ENCODE peak calls at places on chromosomes 2 and 18, in nine cellular contexts. J is fibroblast of pulmonary artery; N is stomach; E is Peyer's patch; I is HepG2; P is effector memory CD4-positive, alpha-beta T cell; D is fibroblast of mammary gland; X is upper lobe of right lung; Y is foreskin fibroblast. B is an unnamed sample.

GRCh38 chr2:146826388-146826787 is 1018.4 kb upstream of the ACVR2A start:
- DNase-seq in E (no peak), J (no peak), Y (no peak), I (no peak), P (no peak), N (no peak), X (no peak), D (no peak), B (no peak)

GRCh38 chr2:220703279-220703678 is 868.8 kb downstream of the EPHA4 start:
- DNase-seq in D (no peak), I (no peak), J (no peak), E (no peak), P (no peak), N (no peak), X (no peak), Y (no peak), B (no peak)

GRCh38 chr2:55843096-55843991 is 80.2 kb downstream of the EFEMP1 start:
- DNase-seq in E (no peak), X (no peak), N (peak), P (no peak), Y (peak), J (peak), D (peak), I (peak), B (peak)

GRCh38 chr2:40352321-40353099 is 99.4 kb downstream of the SLC8A1 start:
- DNase-seq in D (peak), J (no peak), E (no peak), I (no peak), N (no peak), X (no peak), Y (no peak), P (no peak), B (no peak)

GRCh38 chr2:230360028-230360427 is 33.0 kb downstream of the SP140L start:
- DNase-seq in Y (no peak), J (no peak), P (no peak), N (no peak), I (no peak), E (no peak), D (no peak), X (no peak), B (no peak)

GRCh38 chr2:20164061-20164733 is 60.7 kb downstream of the SDC1 start:
- DNase-seq in P (no peak), E (no peak), D (no peak), Y (no peak), J (peak), N (no peak), I (no peak), X (peak), B (no peak)

GRCh38 chr2:202178342-202178958 is 59.9 kb downstream of the SUMO1 start:
- DNase-seq in D (peak), N (peak), X (no peak), J (peak), P (no peak), I (peak), Y (peak), E (peak), B (peak)

GRCh38 chr2:97734061-97734912 is 20.9 kb downstream of the ZAP70 start:
- DNase-seq in Y (no peak), E (peak), P (no peak), D (no peak), J (no peak), I (no peak), N (no peak), X (peak), B (no peak)

GRCh38 chr18:59453468-59453961 is 94.5 kb upstream of the LMAN1 start:
- DNase-seq in J (no peak), X (no peak), E (no peak), P (no peak), Y (no peak), I (peak), D (no peak), N (no peak), B (no peak)

GRCh38 chr2:101127319-101128056 is 23.7 kb downstream of the TBC1D8 start:
- DNase-seq in P (no peak), I (no peak), D (no peak), X (no peak), J (no peak), Y (no peak), E (no peak), N (no peak), B (no peak)

GRCh38 chr2:190440113-190440512 is 32.0 kb downstream of the MFSD6 start:
- DNase-seq in E (no peak), P (no peak), D (no peak), J (no peak), Y (no peak), N (no peak), I (no peak), X (no peak), B (no peak)

GRCh38 chr18:49645836-49646235 is 84.0 kb downstream of the LIPG start:
- DNase-seq in I (no peak), D (peak), J (peak), Y (peak), N (peak), X (no peak), E (peak), P (no peak), B (no peak)

GRCh38 chr2:45777996-45778719 is 126.7 kb downstream of the PRKCE start:
- DNase-seq in J (no peak), D (no peak), X (no peak), P (no peak), Y (no peak), N (no peak), I (no peak), E (no peak), B (no peak)

GRCh38 chr2:188292446-188293239 is 969 bp downstream of the GULP1 start:
- DNase-seq in N (peak), D (peak), P (no peak), J (peak), X (peak), E (peak), Y (peak), I (no peak), B (peak)

GRCh38 chr2:165528691-165529090 is 59.2 kb downstream of the CSRNP3 start:
- DNase-seq in D (no peak), I (no peak), N (no peak), E (no peak), Y (no peak), P (no peak), J (no peak), X (no peak), B (no peak)

GRCh38 chr2:164913640-164914346 is 41.5 kb downstream of the SLC38A11 start:
- DNase-seq in D (peak), J (peak), N (peak), X (no peak), E (no peak), I (peak), P (no peak), Y (no peak), B (no peak)

GRCh38 chr2:56709181-56709580 is 525.4 kb downstream of the CCDC85A start:
- DNase-seq in E (no peak), P (no peak), D (peak), I (no peak), Y (no peak), J (no peak), N (no peak), X (no peak), B (no peak)

GRCh38 chr2:226216578-226216977 is 583.0 kb downstream of the IRS1 start:
- DNase-seq in J (no peak), Y (no peak), D (no peak), I (no peak), N (no peak), P (no peak), E (no peak), X (no peak), B (no peak)

GRCh38 chr2:154370873-154371272 is 327.6 kb upstream of the KCNJ3 start:
- DNase-seq in I (no peak), Y (no peak), N (no peak), E (no peak), X (no peak), J (no peak), P (no peak), D (no peak), B (no peak)

GRCh38 chr2:109511168-109511567 is 102.6 kb downstream of the SEPTIN10 start:
- DNase-seq in X (no peak), Y (no peak), P (no peak), I (no peak), D (no peak), E (no peak), J (no peak), N (no peak), B (no peak)

GRCh38 chr2:132871829-132872228 is 201.8 kb upstream of the LYPD1 start:
- DNase-seq in N (no peak), Y (no peak), I (no peak), D (no peak), E (no peak), J (no peak), X (no peak), P (no peak), B (no peak)

GRCh38 chr18:35268811-35269210 is 21.2 kb downstream of the ZSCAN30 start:
- DNase-seq in X (no peak), D (no peak), I (no peak), N (no peak), J (no peak), E (no peak), Y (no peak), P (no peak), B (no peak)

GRCh38 chr2:61715501-61715900 is 138.4 kb downstream of the FAM161A start:
- DNase-seq in J (no peak), N (no peak), P (no peak), E (no peak), D (peak), X (no peak), I (no peak), Y (peak), B (no peak)

GRCh38 chr2:20580690-20581437 is 70.0 kb downstream of the HS1BP3 start:
- DNase-seq in P (no peak), J (no peak), X (peak), D (no peak), I (peak), Y (no peak), E (no peak), N (no peak), B (no peak)

GRCh38 chr2:60260646-60261296 is 292.7 kb downstream of the BCL11A start:
- DNase-seq in P (no peak), D (no peak), X (peak), Y (no peak), N (peak), J (no peak), E (no peak), I (no peak), B (no peak)

GRCh38 chr18:24064701-24065100 is 50.1 kb downstream of the TTC39C start:
- DNase-seq in D (no peak), J (no peak), P (no peak), N (no peak), E (no peak), X (no peak), Y (no peak), I (no peak), B (no peak)

GRCh38 chr2:234643407-234643806 is 146.5 kb upstream of the ARL4C start:
- DNase-seq in E (no peak), J (no peak), Y (no peak), D (no peak), N (no peak), I (no peak), X (no peak), P (no peak), B (no peak)

GRCh38 chr2:119671011-119671410 is 8.0 kb upstream of the TMEM177 start:
- DNase-seq in P (no peak), I (no peak), E (no peak), J (no peak), N (no peak), Y (no peak), X (no peak), D (no peak), B (no peak)

GRCh38 chr2:189273734-189274133 is 94.2 kb upstream of the COL5A2 start:
- DNase-seq in X (no peak), D (no peak), N (no peak), Y (no peak), J (no peak), I (no peak), P (no peak), E (no peak), B (no peak)

GRCh38 chr2:120958623-120959366 is 223.1 kb downstream of the GLI2 start:
- DNase-seq in E (no peak), P (no peak), D (no peak), Y (no peak), X (no peak), N (no peak), I (no peak), J (no peak), B (no peak)

GRCh38 chr2:28694364-28694763 is 57.3 kb upstream of the PPP1CB start:
- DNase-seq in N (no peak), I (no peak), E (no peak), D (no peak), P (no peak), X (no peak), J (no peak), Y (no peak), B (no peak)

GRCh38 chr2:31996571-31997150 is 14.1 kb downstream of the MEMO1 start:
- DNase-seq in X (no peak), E (no peak), D (peak), Y (no peak), P (no peak), N (no peak), I (no peak), J (no peak), B (no peak)

GRCh38 chr2:217743407-217743806 is 259.4 kb downstream of the TNS1 start:
- DNase-seq in X (no peak), J (no peak), E (no peak), I (no peak), N (no peak), P (no peak), D (no peak), Y (no peak), B (no peak)

GRCh38 chr18:21242141-21243040 is at the start of gene GREB1L:
- DNase-seq in P (no peak), D (peak), Y (peak), J (peak), X (peak), N (peak), I (peak), E (peak), B (no peak)
- H3K4me3 ChIP-seq in P (no peak), D (peak), Y (peak), J (peak), X (peak), N (peak), I (peak), E (peak), B (peak)

GRCh38 chr2:215736653-215737290 is 276.6 kb downstream of the MREG start:
- DNase-seq in E (no peak), J (peak), N (no peak), X (no peak), I (peak), P (no peak), D (peak), Y (peak), B (no peak)

GRCh38 chr2:215738360-215738759 is 275.0 kb downstream of the MREG start:
- DNase-seq in I (no peak), Y (no peak), N (no peak), D (no peak), X (no peak), E (no peak), P (no peak), J (no peak), B (no peak)

GRCh38 chr2:215744514-215744913 is 268.8 kb downstream of the MREG start:
- DNase-seq in D (no peak), J (no peak), N (no peak), E (no peak), Y (no peak), I (no peak), P (no peak), X (no peak), B (no peak)

GRCh38 chr2:215737496-215737895 is 275.9 kb downstream of the MREG start:
- DNase-seq in Y (no peak), I (no peak), E (no peak), N (no peak), P (no peak), J (no peak), D (no peak), X (no peak), B (no peak)

GRCh38 chr2:215740071-215740470 is 273.3 kb downstream of the MREG start:
- DNase-seq in D (no peak), E (no peak), I (no peak), N (no peak), J (no peak), Y (no peak), P (no peak), X (no peak), B (no peak)
- H3K4me3 ChIP-seq in D (no peak), E (no peak), I (no peak), N (no peak), J (no peak), Y (no peak), P (no peak), X (no peak), B (no peak)

GRCh38 chr2:64228923-64229322 is 84.7 kb upstream of the PELI1 start:
- DNase-seq in P (no peak), Y (no peak), D (no peak), E (no peak), N (no peak), J (no peak), I (no peak), X (no peak), B (no peak)
- H3K4me3 ChIP-seq in P (peak), Y (no peak), D (no peak), E (no peak), N (peak), J (no peak), I (no peak), X (peak), B (no peak)

GRCh38 chr2:183093857-183094657 is 15.5 kb downstream of the DUSP19 start:
- DNase-seq in Y (peak), N (no peak), I (no peak), E (no peak), D (peak), J (peak), P (no peak), X (no peak), B (no peak)

GRCh38 chr2:183088061-183088460 is 9.5 kb downstream of the DUSP19 start:
- DNase-seq in N (no peak), Y (no peak), I (no peak), D (no peak), P (no peak), X (no peak), J (no peak), E (no peak), B (no peak)

GRCh38 chr2:183091954-183092345 is 13.4 kb downstream of the DUSP19 start:
- DNase-seq in X (no peak), N (no peak), E (no peak), Y (no peak), I (no peak), J (no peak), D (no peak), P (no peak), B (no peak)

GRCh38 chr2:183091318-183091953 is 12.9 kb downstream of the DUSP19 start:
- DNase-seq in Y (no peak), I (peak), X (no peak), N (no peak), J (no peak), E (no peak), P (no peak), D (no peak), B (no peak)

DNA sequence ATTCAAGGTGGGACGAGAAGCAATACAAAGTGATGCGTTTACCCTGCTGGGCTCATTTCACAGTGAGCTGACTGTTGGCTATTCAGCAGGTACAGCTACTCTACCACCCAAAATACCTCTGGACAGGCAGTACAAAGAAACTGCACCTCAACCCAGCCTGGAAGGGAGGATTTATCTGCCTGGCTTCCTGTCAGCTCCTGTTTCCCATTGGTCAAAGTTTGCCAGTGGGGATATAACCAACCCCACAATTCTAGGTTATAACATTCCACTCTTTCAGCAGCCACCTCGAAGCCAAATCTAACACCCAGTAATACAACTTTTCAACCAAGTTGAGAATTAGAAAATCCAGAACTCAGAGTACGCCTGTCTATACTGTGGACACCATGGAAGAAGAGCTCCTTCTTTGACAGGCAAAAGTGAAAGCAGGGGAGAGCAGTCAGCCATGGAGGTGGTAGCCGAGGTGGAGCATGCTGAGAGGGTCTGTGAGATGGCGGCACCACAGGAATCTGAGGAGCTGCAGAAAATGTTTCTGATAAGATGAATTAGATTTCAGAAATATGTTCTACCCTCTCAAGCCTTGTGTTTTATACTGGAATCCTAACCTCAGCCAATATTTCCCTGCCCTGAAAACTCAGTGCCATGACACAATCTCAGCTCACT is 10.8 kb downstream of the DUSP19 start:
- DNase-seq in N (no peak), X (no peak), I (no peak), Y (no peak), E (no peak), D (no peak), P (no peak), J (no peak), B (no peak)
- H3K4me3 ChIP-seq in N (no peak), X (no peak), I (no peak), Y (no peak), E (no peak), D (no peak), P (no peak), J (no peak), B (no peak)

DNA sequence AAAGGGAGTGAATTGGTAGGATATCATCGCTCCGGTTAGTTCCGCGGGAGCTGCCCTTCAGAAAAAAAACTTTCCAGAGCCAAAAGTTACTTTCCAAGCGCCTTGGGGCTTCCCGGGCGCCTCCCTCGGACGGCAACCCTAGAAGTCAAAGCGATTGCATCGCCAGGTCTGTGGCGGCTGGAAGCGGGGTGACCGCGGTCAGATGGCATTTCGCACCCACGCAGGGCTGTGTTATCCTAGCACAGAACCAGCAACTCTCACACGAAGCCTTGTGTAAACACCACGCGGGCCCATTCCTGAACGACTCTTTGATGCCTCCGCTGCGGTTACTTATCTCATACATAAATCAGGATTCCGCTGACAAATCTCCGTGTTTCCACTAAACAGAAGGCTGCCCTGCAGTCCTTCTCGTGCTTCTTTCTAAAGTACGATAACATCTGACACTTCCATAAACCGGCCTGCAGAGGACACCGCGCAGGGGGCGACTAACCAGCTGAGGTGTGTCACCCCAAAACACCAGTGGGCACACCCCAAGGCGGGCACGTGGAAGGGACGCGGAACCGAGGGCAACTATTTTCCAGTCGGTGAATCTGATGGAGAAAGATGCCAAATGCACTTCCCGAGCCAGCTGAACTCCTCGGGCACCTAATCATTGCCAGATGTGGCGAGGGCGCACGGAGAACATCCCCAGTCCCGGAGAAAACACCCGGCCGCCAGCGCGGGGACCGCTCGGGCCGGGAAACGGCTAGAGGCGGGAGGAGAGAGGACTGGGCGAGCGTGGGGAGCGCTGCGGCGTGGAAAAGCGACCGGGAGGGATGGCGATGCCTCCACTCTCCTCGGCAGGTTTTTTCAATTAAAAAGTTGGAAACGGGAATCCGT is 911 bp downstream of the COLEC12 start:
- DNase-seq in P (no peak), X (peak), J (peak), N (peak), Y (peak), D (peak), E (no peak), I (peak), B (no peak)
- H3K4me3 ChIP-seq in P (no peak), X (peak), J (peak), N (peak), Y (peak), D (peak), E (peak), I (peak), B (peak)

DNA sequence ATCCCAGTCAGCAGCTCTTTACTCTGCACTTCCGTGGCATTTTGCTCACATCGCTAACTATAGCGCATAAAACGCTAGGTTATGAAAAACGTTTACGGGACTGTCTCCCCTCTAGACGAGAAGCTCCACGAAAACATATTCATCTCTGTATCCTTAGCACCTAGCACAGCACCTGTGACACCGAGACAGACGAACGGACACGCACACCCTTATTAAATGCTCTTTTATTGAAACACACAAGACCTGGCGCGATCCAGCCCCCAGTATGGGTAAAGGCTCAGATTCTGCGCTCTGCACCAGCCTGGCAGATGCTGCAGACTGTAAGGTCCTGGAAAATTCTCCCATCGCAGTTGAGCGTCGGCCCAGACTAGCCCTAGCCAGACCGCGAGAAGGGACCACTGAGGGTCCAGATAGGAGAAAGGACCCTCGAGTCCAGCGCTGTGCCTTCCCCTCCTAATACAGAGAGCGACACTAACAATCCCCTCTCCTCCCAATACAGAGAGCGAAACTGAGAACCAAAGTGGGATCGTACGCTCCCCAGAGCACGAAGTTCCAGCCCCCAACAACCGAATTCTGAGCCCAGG is 638 bp downstream of the NBAS start:
- DNase-seq in P (no peak), X (no peak), J (peak), D (peak), Y (no peak), N (no peak), E (no peak), I (peak), B (no peak)
- H3K4me3 ChIP-seq in P (peak), X (peak), J (peak), D (peak), Y (peak), N (peak), E (peak), I (peak), B (peak)

GRCh38 chr2:241638940-241639339 is 1.4 kb downstream of the ATG4B start:
- DNase-seq in J (no peak), D (no peak), P (no peak), Y (no peak), I (no peak), X (no peak), N (no peak), E (no peak), B (no peak)
- H3K4me3 ChIP-seq in J (peak), D (no peak), P (no peak), Y (peak), I (peak), X (peak), N (peak), E (no peak), B (peak)